ENCODE peak calls at places on chromosomes 3 and 15, in seven cellular contexts. J is GM12878, Z is HCT116, X is HepG2, E is K562, D is SK-N-SH, A is H1. P is an unnamed sample.

GRCh38 chr3:142724682-142725351 is 983 bp downstream of the TRPC1 start:
- DNase-seq in D (peak), J (no peak), E (peak), X (peak), A (peak), Z (peak), P (peak)

GRCh38 chr15:80760971-80761370 is 18.2 kb upstream of the CEMIP start:
- DNase-seq in A (no peak), E (no peak), J (no peak), X (no peak), D (no peak), Z (no peak), P (no peak)

GRCh38 chr15:95840004-95840403 is 490.5 kb upstream of the NR2F2 start:
- DNase-seq in D (no peak), X (no peak), E (no peak), J (no peak), Z (no peak), A (no peak), P (no peak)

GRCh38 chr3:67357610-67358458 is 296.6 kb downstream of the SUCLG2 start:
- DNase-seq in Z (peak), E (peak), D (peak), J (no peak), X (peak), A (peak), P (peak)

GRCh38 chr3:62521464-62522105 is 148.2 kb upstream of the FEZF2 start:
- DNase-seq in J (no peak), E (no peak), D (no peak), A (no peak), X (no peak), Z (no peak), P (no peak)

GRCh38 chr3:66472313-66473134 is 28.3 kb downstream of the LRIG1 start:
- DNase-seq in Z (no peak), E (no peak), D (no peak), A (no peak), X (no peak), J (peak), P (no peak)

GRCh38 chr15:89112341-89112971 is 24.2 kb downstream of the ABHD2 start:
- DNase-seq in D (no peak), E (no peak), J (peak), Z (peak), X (peak), A (no peak), P (no peak)

GRCh38 chr3:31733234-31733667 is 200.5 kb downstream of the STT3B start:
- DNase-seq in A (no peak), Z (no peak), X (no peak), D (peak), J (no peak), E (no peak), P (peak)

GRCh38 chr15:99731336-99732267 is 1.6 kb downstream of the LYSMD4 start:
- DNase-seq in Z (no peak), A (peak), D (no peak), X (no peak), E (no peak), J (no peak), P (no peak)

GRCh38 chr3:196842567-196843434 is 24.9 kb upstream of the SENP5 start:
- DNase-seq in J (no peak), A (no peak), E (peak), Z (no peak), D (no peak), X (peak), P (no peak)

GRCh38 chr3:42661593-42662022 is 8.1 kb downstream of the ZBTB47 start:
- DNase-seq in J (no peak), A (no peak), Z (no peak), D (no peak), X (no peak), E (no peak), P (peak)

GRCh38 chr15:75723847-75724660 is 11.4 kb upstream of the CSPG4 start:
- DNase-seq in J (no peak), X (peak), Z (no peak), D (peak), A (no peak), E (peak), P (peak)

GRCh38 chr3:150365132-150365604 is 42.9 kb upstream of the TSC22D2 start:
- DNase-seq in Z (peak), D (no peak), E (peak), X (no peak), J (peak), A (no peak), P (no peak)

GRCh38 chr15:36688310-36689102 is 109.1 kb downstream of the CDIN1 start:
- DNase-seq in D (no peak), A (no peak), Z (no peak), E (peak), J (no peak), X (no peak), P (no peak)

GRCh38 chr3:41630017-41630416 is 331.9 kb downstream of the ULK4 start:
- DNase-seq in E (no peak), D (no peak), A (no peak), J (no peak), Z (no peak), X (no peak), P (no peak)

GRCh38 chr3:139112230-139112558 is 67.5 kb upstream of the PRR23C start:
- DNase-seq in X (no peak), Z (no peak), A (no peak), J (no peak), D (no peak), E (no peak), P (no peak)

GRCh38 chr3:31137718-31138465 is 243.4 kb upstream of the GADL1 start:
- DNase-seq in Z (no peak), E (no peak), A (no peak), D (no peak), J (no peak), X (no peak), P (no peak)

GRCh38 chr3:42025388-42026138 is 63.7 kb upstream of the ULK4 start:
- DNase-seq in J (no peak), X (no peak), D (peak), A (peak), E (peak), Z (peak), P (peak)

GRCh38 chr3:169497567-169498257 is 165.8 kb downstream of the MECOM start:
- DNase-seq in E (no peak), J (no peak), A (no peak), Z (no peak), D (no peak), X (no peak), P (peak)

GRCh38 chr3:123098411-123099330 is 31.8 kb downstream of the PDIA5 start:
- DNase-seq in Z (no peak), X (no peak), E (no peak), A (no peak), D (no peak), J (no peak), P (peak)

GRCh38 chr3:141261472-141262171 is 30.0 kb downstream of the PXYLP1 start:
- DNase-seq in X (no peak), D (no peak), Z (no peak), J (no peak), E (no peak), A (no peak), P (no peak)

GRCh38 chr3:55555866-55556621 is 68.9 kb upstream of the WNT5A start:
- DNase-seq in D (no peak), A (no peak), J (no peak), Z (no peak), E (no peak), X (no peak), P (no peak)

GRCh38 chr3:164897335-164897734 is 181.0 kb downstream of the SI start:
- DNase-seq in Z (no peak), X (no peak), D (no peak), E (no peak), A (no peak), J (no peak), P (no peak)

GRCh38 chr3:41991399-41991798 is 29.5 kb upstream of the ULK4 start:
- DNase-seq in A (no peak), X (no peak), E (no peak), Z (no peak), D (peak), J (no peak), P (no peak)

GRCh38 chr3:78569820-78570219 is 1198.0 kb downstream of the ROBO1 start:
- DNase-seq in J (no peak), Z (no peak), D (no peak), E (no peak), X (peak), A (no peak), P (no peak)

GRCh38 chr3:51621091-51621892 is 49.8 kb upstream of the TEX264 start:
- DNase-seq in X (peak), Z (no peak), E (no peak), J (no peak), D (no peak), A (no peak), P (no peak)

GRCh38 chr3:45560270-45561020 is 34.1 kb upstream of the LIMD1 start:
- DNase-seq in E (no peak), J (no peak), Z (no peak), X (no peak), D (no peak), A (no peak), P (no peak)

GRCh38 chr15:44010114-44010513 is 183.3 kb downstream of the WDR76 start:
- DNase-seq in E (no peak), A (no peak), J (no peak), Z (no peak), D (no peak), X (no peak), P (no peak)

GRCh38 chr15:98803228-98804056 is 155.1 kb downstream of the IGF1R start:
- DNase-seq in J (no peak), D (no peak), A (no peak), X (no peak), Z (no peak), E (no peak), P (no peak)

GRCh38 chr3:155093261-155093660 is 13.1 kb downstream of the MME start:
- DNase-seq in J (no peak), X (no peak), Z (no peak), E (no peak), D (no peak), A (no peak), P (peak)

GRCh38 chr3:196677353-196677752 is 34.7 kb downstream of the CEP19 start:
- DNase-seq in D (no peak), E (no peak), Z (no peak), A (no peak), X (no peak), J (no peak), P (no peak)

GRCh38 chr3:183371672-183371968 is 56.8 kb downstream of the MCF2L2 start:
- DNase-seq in D (no peak), Z (peak), J (no peak), X (no peak), A (no peak), E (no peak), P (no peak)

GRCh38 chr3:181533811-181534210 is 177.9 kb upstream of the SOX2 start:
- DNase-seq in X (no peak), J (no peak), A (no peak), E (no peak), Z (no peak), D (no peak), P (no peak)

GRCh38 chr3:141441381-141442365 is 45.2 kb upstream of the RASA2 start:
- DNase-seq in A (peak), Z (no peak), J (peak), D (peak), E (peak), X (peak), P (peak)

GRCh38 chr3:151775314-151776258 is 38.3 kb upstream of the AADAC start:
- DNase-seq in Z (no peak), E (no peak), D (no peak), A (no peak), J (no peak), X (no peak), P (no peak)

GRCh38 chr3:151774235-151774634 is 39.7 kb upstream of the AADAC start:
- DNase-seq in A (no peak), E (no peak), J (no peak), X (no peak), Z (no peak), D (no peak), P (no peak)

GRCh38 chr3:151776259-151776740 is 37.6 kb upstream of the AADAC start:
- DNase-seq in J (no peak), E (no peak), X (no peak), Z (no peak), D (no peak), A (no peak), P (no peak)

GRCh38 chr3:151774910-151775309 is 39.0 kb upstream of the AADAC start:
- DNase-seq in A (no peak), D (no peak), J (no peak), Z (no peak), E (no peak), X (no peak), P (no peak)

DNA sequence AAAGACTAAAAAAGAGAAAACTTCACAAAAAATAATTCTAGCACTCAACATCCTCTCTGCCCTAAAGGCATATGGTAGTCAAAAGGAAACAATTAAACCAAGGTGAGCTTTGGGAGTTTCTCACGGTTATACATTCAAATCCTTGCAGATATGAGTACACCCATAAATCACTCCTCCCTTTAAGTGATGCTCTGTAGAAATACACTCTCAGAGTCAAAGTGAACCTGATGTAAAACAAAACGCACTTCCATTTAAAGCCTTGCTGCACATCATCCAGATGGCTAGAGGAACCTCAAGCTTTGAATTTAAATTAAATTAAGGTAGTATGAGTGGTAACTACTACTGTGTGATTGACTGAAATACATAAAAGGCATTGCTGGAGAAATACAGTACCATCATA is 36.0 kb upstream of the AADAC start:
- DNase-seq in Z (no peak), D (no peak), X (no peak), E (no peak), J (no peak), A (no peak), P (no peak)
- TF ChIP-seq JUND in Z (no peak), D (no peak), X (no peak), E (no peak), J (no peak), A (no peak), P (no peak)

DNA sequence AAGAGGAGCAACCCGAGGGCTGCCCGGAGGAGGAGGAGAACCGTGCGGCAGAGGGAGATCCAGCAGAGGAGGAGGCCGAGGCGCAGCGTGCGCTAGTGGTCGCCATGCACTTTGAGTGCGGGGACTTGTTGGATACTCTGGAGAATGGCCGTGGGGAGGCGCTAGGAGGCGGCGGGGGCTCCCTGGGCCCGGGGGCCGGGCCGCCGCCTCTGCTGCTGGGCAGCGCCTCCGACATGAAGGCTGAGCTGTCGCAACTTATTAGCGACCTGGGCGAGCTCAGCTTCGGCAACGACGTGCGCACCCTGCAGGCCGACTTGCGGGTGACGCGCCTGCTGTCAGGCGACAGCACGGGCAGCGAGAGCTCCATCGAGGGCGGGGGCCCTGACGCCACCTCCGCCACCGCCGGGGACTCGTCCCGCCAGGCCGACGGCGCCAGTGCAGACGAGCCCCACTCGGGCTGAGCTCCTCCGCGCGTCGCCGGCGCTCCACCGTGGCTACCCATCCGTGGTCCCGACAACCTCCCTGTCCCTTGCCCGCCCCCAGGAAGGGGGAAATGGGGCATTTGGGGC is 2.0 kb downstream of the FAM43A start:
- DNase-seq in A (peak), D (peak), Z (no peak), E (no peak), X (no peak), J (no peak), P (no peak)
- TF ChIP-seq JUND in A (no peak), D (no peak), Z (no peak), E (no peak), X (no peak), J (no peak), P (no peak)

GRCh38 chr3:188396900-188397299 is 242.9 kb downstream of the LPP start:
- DNase-seq in J (no peak), Z (no peak), X (no peak), E (no peak), D (no peak), A (no peak), P (no peak)

GRCh38 chr3:188397766-188398705 is 244.1 kb downstream of the LPP start:
- DNase-seq in E (no peak), Z (no peak), J (no peak), X (no peak), D (no peak), A (no peak), P (no peak)

GRCh38 chr3:188394588-188394987 is 240.6 kb downstream of the LPP start:
- DNase-seq in Z (no peak), D (no peak), E (no peak), J (no peak), A (no peak), X (no peak), P (no peak)

GRCh38 chr3:188400494-188401243 is 246.7 kb downstream of the LPP start:
- DNase-seq in X (no peak), Z (no peak), J (peak), D (no peak), A (no peak), E (no peak), P (no peak)

DNA sequence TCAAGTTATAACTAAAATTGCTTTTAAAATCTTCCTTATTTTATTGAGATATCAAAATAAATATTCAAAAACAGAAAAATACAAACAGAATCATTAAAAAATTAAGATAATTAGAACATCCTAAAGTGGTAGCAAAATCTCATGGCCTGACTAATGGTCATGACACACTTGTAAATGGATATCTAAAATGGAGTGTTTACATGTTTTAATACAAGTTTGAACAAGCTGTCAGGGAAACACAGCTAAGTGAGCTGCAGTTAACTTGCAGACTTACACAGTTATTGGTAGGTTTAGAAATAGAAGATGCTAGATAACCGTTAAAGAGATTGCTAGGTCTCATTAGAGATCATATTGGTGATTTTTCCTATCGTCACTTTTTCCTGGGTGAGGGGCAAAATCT is 242.3 kb downstream of the LPP start:
- DNase-seq in E (no peak), J (no peak), A (no peak), X (no peak), Z (no peak), D (no peak), P (no peak)
- TF ChIP-seq JUND in E (no peak), J (no peak), A (no peak), X (no peak), Z (no peak), D (no peak), P (no peak)

GRCh38 chr3:177647876-177648275 is 450.6 kb upstream of the TBL1XR1 start:
- DNase-seq in E (no peak), X (no peak), Z (no peak), D (no peak), J (no peak), A (no peak), P (no peak)
- TF ChIP-seq JUND in E (no peak), X (no peak), Z (no peak), D (no peak), J (no peak), A (no peak), P (no peak)

P was measured in T47D.